ENCODE peak calls at places on chromosomes 5 and 9, in five cellular contexts. I, X, M, H and D are unnamed samples.
A peak's percentile ranks its signal among the peaks of the same experiment; 100 is the strongest.

GRCh38 chr5:95393279-95393678 is 2.1 kb downstream of the FAM81B start:
- DNase-seq in I (no peak), X (no peak), M (no peak), H (no peak), D (no peak)

GRCh38 chr9:97594414-97594921 is 38.7 kb downstream of the TSTD2 start:
- DNase-seq in I (peak; percentile 34), X (no peak), M (no peak), H (no peak), D (no peak)

GRCh38 chr5:8961956-8962355 is 583.9 kb downstream of the SEMA5A start:
- DNase-seq in I (no peak), X (no peak), M (no peak), H (no peak), D (no peak)

GRCh38 chr5:103849934-103850333 is 287.3 kb upstream of the NUDT12 start:
- DNase-seq in I (no peak), X (no peak), M (no peak), H (no peak), D (peak; percentile 83)

GRCh38 chr5:26323794-26324193 is 714.6 kb downstream of the CDH9 start:
- DNase-seq in I (no peak), X (no peak), M (no peak), H (no peak), D (no peak)

GRCh38 chr5:56139978-56140562 is 93.1 kb downstream of the ANKRD55 start:
- DNase-seq in I (no peak), X (no peak), M (no peak), H (no peak), D (no peak)

GRCh38 chr9:82054264-82055015 is 65.9 kb downstream of the SPATA31D1 start:
- DNase-seq in I (no peak), X (no peak), M (no peak), H (no peak), D (no peak)

GRCh38 chr5:179762079-179762780 is 29.6 kb downstream of the MAML1 start:
- DNase-seq in I (peak; percentile 28), X (no peak), M (no peak), H (peak; percentile 36), D (no peak)

GRCh38 chr9:128107260-128107970 is 20.1 kb downstream of the PTGES2 start:
- DNase-seq in I (no peak), X (no peak), M (no peak), H (no peak), D (no peak)

GRCh38 chr9:119639287-119639955 is 270.2 kb upstream of the BRINP1 start:
- DNase-seq in I (peak; percentile 11), X (no peak), M (peak; percentile 38), H (no peak), D (no peak)

GRCh38 chr9:134214395-134214765 is 50.0 kb upstream of the RNU6ATAC start:
- DNase-seq in I (no peak), X (no peak), M (no peak), H (no peak), D (no peak)

GRCh38 chr9:652896-653295 is 188.6 kb upstream of the DMRT1 start:
- DNase-seq in I (no peak), X (no peak), M (no peak), H (no peak), D (no peak)

GRCh38 chr5:96094904-96095303 is 133.3 kb upstream of the ELL2 start:
- DNase-seq in I (no peak), X (no peak), M (no peak), H (no peak), D (no peak)

GRCh38 chr9:18935521-18935920 is 97.5 kb downstream of the SAXO1 start:
- DNase-seq in I (no peak), X (no peak), M (no peak), H (no peak), D (no peak)

GRCh38 chr9:125409637-125410521 is 148.3 kb downstream of the GAPVD1 start:
- DNase-seq in I (peak; percentile 63), X (no peak), M (no peak), H (peak; percentile 40), D (no peak)

GRCh38 chr9:134939080-134939733 is 21.5 kb upstream of the FCN1 start:
- DNase-seq in I (no peak), X (no peak), M (no peak), H (no peak), D (no peak)

GRCh38 chr9:93245437-93245970 is 61.6 kb downstream of the WNK2 start:
- DNase-seq in I (no peak), X (no peak), M (no peak), H (no peak), D (no peak)

GRCh38 chr5:131671994-131672655 is 37.1 kb upstream of the RAPGEF6 start:
- DNase-seq in I (no peak), X (no peak), M (peak; percentile 2), H (no peak), D (peak; percentile 92)

GRCh38 chr5:96209829-96210228 is 223.2 kb downstream of the PCSK1 start:
- DNase-seq in I (no peak), X (no peak), M (no peak), H (no peak), D (no peak)

GRCh38 chr9:137702615-137703379 is 84.0 kb downstream of the EHMT1 start:
- DNase-seq in I (no peak), X (no peak), M (no peak), H (no peak), D (no peak)

GRCh38 chr5:72817639-72818266 is 1.3 kb downstream of the TNPO1 start:
- DNase-seq in I (no peak), X (no peak), M (no peak), H (no peak), D (no peak)

GRCh38 chr5:120901199-120901598 is 437.1 kb downstream of the PRR16 start:
- DNase-seq in I (no peak), X (no peak), M (no peak), H (no peak), D (no peak)

GRCh38 chr5:113680534-113680933 is 167.0 kb downstream of the YTHDC2 start:
- DNase-seq in I (no peak), X (no peak), M (no peak), H (no peak), D (no peak)

GRCh38 chr9:110623462-110624025 is 44.0 kb upstream of the SVEP1 start:
- DNase-seq in I (peak; percentile 49), X (no peak), M (peak; percentile 70), H (peak; percentile 12), D (no peak)